ENCODE peak calls at places on chromosomes 13 and 19, in seven cellular contexts. Y, E, P, U, V, X and H are unnamed samples.

GRCh38 chr13:77919351-77920294 is 992 bp upstream of the EDNRB start:
- DNase-seq in V (peak), E (no peak), Y (no peak), X (no peak), P (peak), U (no peak), H (no peak)

GRCh38 chr19:30076101-30076551 is 134.1 kb downstream of the URI1 start:
- DNase-seq in Y (no peak), E (no peak), V (peak), P (no peak), U (no peak), X (no peak), H (no peak)

GRCh38 chr13:74466015-74466414 is 331.8 kb upstream of the KLF12 start:
- DNase-seq in E (no peak), Y (no peak), P (no peak), U (no peak), V (no peak), X (no peak), H (no peak)

GRCh38 chr13:73945871-73946270 is 188.3 kb downstream of the KLF12 start:
- DNase-seq in P (no peak), X (no peak), V (peak), Y (no peak), E (no peak), U (no peak), H (no peak)

GRCh38 chr13:24822640-24823039 is 58.7 kb downstream of the RNF17 start:
- DNase-seq in U (no peak), X (no peak), E (no peak), V (no peak), Y (no peak), P (no peak), H (no peak)

GRCh38 chr19:57320180-57321084 is at the start of gene ZNF543:
- DNase-seq in V (peak), P (peak), X (peak), E (peak), U (peak), Y (peak), H (peak)

GRCh38 chr13:38763446-38764381 is 76.8 kb downstream of the FREM2 start:
- DNase-seq in Y (no peak), E (no peak), P (peak), V (no peak), X (no peak), U (peak), H (no peak)

GRCh38 chr13:111922086-111922485 is 144.9 kb upstream of the SOX1 start:
- DNase-seq in P (no peak), U (no peak), Y (no peak), E (no peak), V (peak), X (no peak), H (no peak)

GRCh38 chr13:43261018-43261417 is 237.6 kb downstream of the DNAJC15 start:
- DNase-seq in P (no peak), U (peak), E (no peak), V (no peak), X (no peak), Y (no peak), H (no peak)